ENCODE peak calls at places on chromosomes 3 and 15, in nine cellular contexts. U is left cardiac atrium, A is non-pigmented ciliary epithelial cell, W is activated T-helper 1 cell treated with Interleukin-2 at 50 U/mL for 16 hours, F is kidney glomerular epithelial cell, E is left colon, B is globus pallidus, P is AG20443, T is ELF-1. S is an unnamed sample.
A peak's percentile ranks its signal among the peaks of the same experiment; 100 is the strongest.

GRCh38 chr15:60462027-60462426 is 16.9 kb downstream of the ICE2 start:
- DNase-seq in U (no peak), A (no peak), W (no peak), F (no peak), E (no peak), B (no peak), P (no peak), T (no peak), S (no peak)

GRCh38 chr3:133047980-133048379 is 9.8 kb downstream of the TMEM108 start:
- DNase-seq in U (no peak), A (no peak), W (no peak), F (no peak), E (no peak), B (no peak), P (no peak), T (no peak), S (no peak)

GRCh38 chr15:70093070-70093469 is 4.6 kb downstream of the TLE3 start:
- DNase-seq in U (no peak), A (no peak), W (no peak), F (no peak), E (no peak), B (no peak), P (no peak), T (no peak), S (no peak)

GRCh38 chr15:69298697-69299441 is at the start of gene PAQR5:
- DNase-seq in U (peak; percentile 59), A (no peak), W (no peak), F (no peak), E (peak; percentile 53), B (no peak), P (peak; percentile 89), T (peak; percentile 21), S (no peak)

GRCh38 chr15:43210807-43211206 is 10.0 kb downstream of the EPB42 start:
- DNase-seq in U (no peak), A (no peak), W (no peak), F (no peak), E (no peak), B (no peak), P (no peak), T (no peak), S (no peak)

GRCh38 chr3:127678315-127678599 is 5.5 kb downstream of the ABTB1 start:
- DNase-seq in U (no peak), A (no peak), W (no peak), F (no peak), E (no peak), B (no peak), P (no peak), T (no peak), S (no peak)

GRCh38 chr3:165642761-165643432 is 194.3 kb downstream of the BCHE start:
- DNase-seq in U (peak; percentile 25), A (peak; percentile 98), W (no peak), F (peak; percentile 97), E (no peak), B (no peak), P (peak; percentile 82), T (no peak), S (no peak)

GRCh38 chr3:98968347-98968746 is 66.9 kb upstream of the DCBLD2 start:
- DNase-seq in U (no peak), A (no peak), W (no peak), F (no peak), E (no peak), B (no peak), P (no peak), T (no peak), S (no peak)

GRCh38 chr3:115960799-115961198 is 337.5 kb downstream of the GAP43 start:
- DNase-seq in U (no peak), A (no peak), W (no peak), F (peak; percentile 24), E (no peak), B (peak; percentile 11), P (peak; percentile 16), T (peak; percentile 5), S (no peak)

GRCh38 chr15:84833447-84833846 is 16.3 kb downstream of the ALPK3 start:
- DNase-seq in U (no peak), A (no peak), W (no peak), F (peak; percentile 21), E (no peak), B (no peak), P (no peak), T (no peak), S (no peak)